ENCODE peak calls at places on chromosomes 13 and 19, in nine cellular contexts. H is heart left ventricle, A is spleen, I is IMR-90, S is astrocyte, D is GM23338, Y is psoas muscle, P is cardiac muscle cell, X is uterus. F is an unnamed sample.

GRCh38 chr19:694481-695349 is 537 bp downstream of the PRSS57 start:
- DNase-seq in H (no peak), A (no peak), I (no peak), S (no peak), D (no peak), Y (no peak), P (no peak), X (no peak), F (peak; percentile 66)

GRCh38 chr19:33192010-33192409 is 2.1 kb upstream of the LRP3 start:
- DNase-seq in H (peak; percentile 3), A (peak; percentile 38), I (no peak), S (no peak), D (peak; percentile 76), Y (no peak), P (no peak), X (no peak), F (peak; percentile 23)

GRCh38 chr13:112752711-112753541 is 63.1 kb downstream of the ATP11A start:
- DNase-seq in H (no peak), A (peak; percentile 68), I (no peak), S (peak; percentile 33), D (no peak), Y (no peak), P (no peak), X (peak; percentile 73), F (no peak)

GRCh38 chr19:18204394-18205179 is 745 bp upstream of the RAB3A start:
- DNase-seq in H (no peak), A (peak; percentile 85), I (no peak), S (no peak), D (peak; percentile 79), Y (peak; percentile 31), P (peak; percentile 84), X (peak; percentile 84), F (no peak)

GRCh38 chr19:2050349-2050990 is 574 bp downstream of the MKNK2 start:
- DNase-seq in H (no peak), A (no peak), I (no peak), S (no peak), D (no peak), Y (peak; percentile 42), P (no peak), X (no peak), F (no peak)

GRCh38 chr13:51246411-51247298 is 24.5 kb downstream of the FAM124A start:
- DNase-seq in H (peak; percentile 73), A (no peak), I (no peak), S (no peak), D (no peak), Y (no peak), P (peak; percentile 56), X (no peak), F (peak; percentile 76)

GRCh38 chr19:4639531-4640246 is 373 bp downstream of the TNFAIP8L1 start:
- DNase-seq in H (no peak), A (peak; percentile 87), I (no peak), S (no peak), D (no peak), Y (peak; percentile 33), P (no peak), X (peak; percentile 49), F (peak; percentile 82)

GRCh38 chr13:41011382-41011956 is 7.6 kb downstream of the ELF1 start:
- DNase-seq in H (no peak), A (no peak), I (no peak), S (no peak), D (no peak), Y (no peak), P (no peak), X (no peak), F (no peak)

GRCh38 chr13:111626371-111627305 is 306.2 kb downstream of the TEX29 start:
- DNase-seq in H (no peak), A (no peak), I (no peak), S (no peak), D (no peak), Y (no peak), P (no peak), X (no peak), F (no peak)

GRCh38 chr19:676343-677105 is at the start of gene FSTL3:
- DNase-seq in H (peak; percentile 58), A (no peak), I (no peak), S (no peak), D (no peak), Y (peak; percentile 58), P (peak; percentile 33), X (peak; percentile 34), F (peak; percentile 78)

GRCh38 chr13:97873398-97873797 is 80.1 kb upstream of the IPO5 start:
- DNase-seq in H (no peak), A (no peak), I (no peak), S (no peak), D (no peak), Y (no peak), P (no peak), X (no peak), F (no peak)
- TF ChIP-seq CTCF in H (no peak), A (no peak), I (no peak), S (no peak), D (no peak), Y (no peak), P (no peak), X (no peak), F (no peak)

DNA sequence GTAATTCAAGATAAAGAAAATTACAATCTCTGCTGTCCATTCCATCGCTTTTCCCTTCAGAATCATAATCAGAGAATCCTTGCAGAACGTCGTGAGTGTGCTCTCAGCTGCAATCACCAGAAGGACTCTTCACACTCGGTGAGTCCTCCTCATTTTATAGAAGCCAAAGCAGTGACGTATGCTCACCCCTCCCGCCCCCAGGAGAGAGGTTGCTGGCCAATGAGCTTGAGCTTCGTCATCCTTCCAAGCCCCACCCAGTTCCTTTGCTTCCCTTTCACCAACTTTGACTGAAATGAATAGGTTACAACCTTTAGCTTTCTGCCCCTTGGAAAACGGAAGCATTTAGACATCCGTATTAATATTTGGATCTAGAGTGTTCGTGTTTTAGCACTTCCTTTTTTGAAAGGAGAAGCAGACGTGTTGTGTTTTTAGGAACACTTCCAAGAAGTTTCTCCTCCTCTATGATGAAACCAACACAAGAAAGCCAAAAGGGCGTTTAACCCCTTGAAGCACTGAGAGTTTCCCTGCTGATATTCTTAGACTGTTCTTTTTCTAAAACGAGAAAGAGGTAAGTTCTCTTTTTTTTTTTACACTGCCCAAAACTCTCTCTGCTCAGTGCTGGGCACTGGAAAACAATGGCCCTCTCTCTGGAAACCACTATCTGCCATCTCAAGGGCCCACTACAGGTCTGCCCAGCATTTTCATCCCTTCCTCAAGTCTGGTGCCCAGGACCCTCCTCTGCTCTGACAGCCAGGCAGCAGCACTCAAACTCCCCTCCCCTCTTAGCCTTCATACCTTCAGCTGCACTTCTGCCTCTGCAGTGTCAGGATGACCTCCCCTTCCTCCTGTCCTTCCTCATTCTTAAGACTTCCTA is 44.3 kb upstream of the CEACAM21 start:
- DNase-seq in H (peak; percentile 84), A (peak; percentile 91), I (peak; percentile 31), S (no peak), D (no peak), Y (peak; percentile 74), P (no peak), X (peak; percentile 79), F (peak; percentile 87)
- H3K27ac ChIP-seq in H (peak overlapping the region; percentile 86), A (peak overlapping the region; percentile 58), I (no peak overlapping the region), S (no peak overlapping the region), D (no peak overlapping the region), Y (peak overlapping the region; percentile 75), P (no peak overlapping the region), X (peak overlapping the region; percentile 58), F (peak overlapping the region; percentile 88)

GRCh38 chr19:5806905-5807304 is 2.0 kb downstream of the NRTN start:
- DNase-seq in H (no peak), A (no peak), I (no peak), S (no peak), D (no peak), Y (no peak), P (no peak), X (no peak), F (no peak)

GRCh38 chr19:5805465-5806132 is 732 bp downstream of the NRTN start:
- DNase-seq in H (peak; percentile 73), A (peak; percentile 85), I (peak; percentile 24), S (no peak), D (peak; percentile 97), Y (no peak), P (peak; percentile 93), X (no peak), F (peak; percentile 86)

GRCh38 chr19:5804516-5805464 is at the start of gene NRTN:
- DNase-seq in H (no peak), A (peak; percentile 82), I (no peak), S (no peak), D (peak; percentile 75), Y (no peak), P (peak; percentile 71), X (no peak), F (peak; percentile 76)

GRCh38 chr19:5808120-5808816 is 3.4 kb downstream of the NRTN start:
- DNase-seq in H (no peak), A (no peak), I (no peak), S (no peak), D (no peak), Y (no peak), P (no peak), X (no peak), F (peak; percentile 74)

GRCh38 chr19:5806133-5806489 is 1.2 kb downstream of the NRTN start:
- DNase-seq in H (no peak), A (no peak), I (no peak), S (no peak), D (no peak), Y (no peak), P (no peak), X (no peak), F (no peak)
- TF ChIP-seq CTCF in H (no peak), A (no peak), I (no peak), S (no peak), D (peak; percentile 5), Y (no peak), P (no peak), X (no peak), F (no peak)

GRCh38 chr19:35935911-35936737 is at the start of gene LRFN3:
- DNase-seq in H (peak; percentile 77), A (peak; percentile 87), I (peak; percentile 66), S (peak; percentile 52), D (peak; percentile 97), Y (peak; percentile 74), P (peak; percentile 93), X (peak; percentile 75), F (peak; percentile 86)

GRCh38 chr19:35937345-35938281 is 1.4 kb downstream of the LRFN3 start:
- DNase-seq in H (peak; percentile 18), A (no peak), I (no peak), S (no peak), D (no peak), Y (no peak), P (no peak), X (no peak), F (peak; percentile 31)

GRCh38 chr19:35938282-35939224 is 2.4 kb downstream of the LRFN3 start:
- DNase-seq in H (no peak), A (no peak), I (no peak), S (no peak), D (no peak), Y (no peak), P (no peak), X (no peak), F (peak; percentile 41)

GRCh38 chr19:35939307-35940077 is 3.3 kb downstream of the LRFN3 start:
- DNase-seq in H (no peak), A (no peak), I (no peak), S (no peak), D (no peak), Y (no peak), P (no peak), X (no peak), F (peak; percentile 74)

DNA sequence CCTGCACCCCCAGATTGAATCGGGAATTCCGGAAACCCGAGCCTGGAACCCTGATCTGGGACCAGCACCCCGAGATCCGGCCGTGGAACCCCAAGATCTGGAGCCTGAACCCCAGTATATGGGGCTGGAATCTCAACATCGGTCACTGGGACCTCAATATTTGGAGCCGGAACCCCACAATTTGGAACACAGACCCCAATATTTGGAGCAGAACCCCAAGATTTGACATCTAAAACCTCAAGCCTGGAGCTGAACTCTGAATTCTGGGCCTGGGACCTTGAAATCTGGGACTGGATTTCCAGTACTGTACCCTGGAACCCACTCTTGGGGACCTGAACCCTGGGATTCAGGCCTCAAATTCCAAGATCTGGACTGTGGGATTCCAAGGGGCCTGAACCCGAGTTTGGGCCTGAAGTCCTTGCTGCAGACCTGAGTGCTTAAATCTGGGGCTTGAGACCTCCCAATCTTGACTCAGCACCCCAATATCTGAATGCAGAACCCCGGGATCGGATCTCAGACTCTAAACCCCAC is 629 bp downstream of the LRFN3 start:
- DNase-seq in H (no peak), A (no peak), I (no peak), S (no peak), D (peak; percentile 17), Y (no peak), P (no peak), X (no peak), F (no peak)
- H3K27ac ChIP-seq in H (peak overlapping the region; percentile 69), A (peak overlapping the region; percentile 35), I (peak overlapping the region; percentile 31), S (no peak overlapping the region), D (no peak overlapping the region), Y (peak overlapping the region; percentile 71), P (no peak overlapping the region), X (peak overlapping the region; percentile 90), F (peak overlapping the region; percentile 32)